ENCODE peak calls at places on chromosomes 4 and X, in eight cellular contexts. L is GM23338, N is fibroblast of lung, D is nephron progenitor cell, I is heart right ventricle, W is foreskin fibroblast, G is IMR-90, U is GM10248. B is an unnamed sample.
A peak's percentile ranks its signal among the peaks of the same experiment; 100 is the strongest.

GRCh38 chrX:108224218-108224617 is 132.6 kb downstream of the ATG4A start:
- DNase-seq in L (no peak), N (no peak), D (no peak), I (no peak), W (peak; percentile 27), G (no peak), U (no peak), B (no peak)

GRCh38 chrX:40806511-40807220 is 71.3 kb upstream of the MED14 start:
- DNase-seq in L (no peak), N (peak; percentile 58), D (no peak), I (no peak), W (peak; percentile 7), G (no peak), U (no peak), B (no peak)

GRCh38 chrX:18873189-18873791 is 110.6 kb downstream of the PHKA2 start:
- DNase-seq in L (no peak), N (peak; percentile 76), D (no peak), I (no peak), W (peak; percentile 73), G (peak; percentile 61), U (no peak), B (no peak)

GRCh38 chr4:164307262-164307661 is 446.7 kb upstream of the SMIM31 start:
- DNase-seq in L (peak; percentile 3), N (no peak), D (no peak), I (no peak), W (no peak), G (no peak), U (no peak), B (no peak)

GRCh38 chrX:23792861-23793553 is 10.0 kb downstream of the SAT1 start:
- DNase-seq in L (no peak), N (no peak), D (peak; percentile 18), I (no peak), W (no peak), G (no peak), U (no peak), B (no peak)

GRCh38 chrX:42491145-42491907 is 286.6 kb downstream of the PPP1R2C start:
- DNase-seq in L (no peak), N (no peak), D (no peak), I (no peak), W (no peak), G (no peak), U (no peak), B (no peak)

GRCh38 chrX:2694868-2695267 is 3.8 kb downstream of the CD99 start:
- DNase-seq in L (no peak), N (no peak), D (no peak), I (no peak), W (peak; percentile 36), G (no peak), U (no peak), B (no peak)

GRCh38 chr4:87901426-87901825 is 68.7 kb downstream of the MEPE start:
- DNase-seq in L (no peak), N (peak; percentile 18), D (no peak), I (no peak), W (peak; percentile 58), G (no peak), U (no peak), B (no peak)

GRCh38 chr4:75698162-75698962 is 25.2 kb upstream of the G3BP2 start:
- DNase-seq in L (peak; percentile 60), N (no peak), D (no peak), I (no peak), W (no peak), G (no peak), U (peak; percentile 63), B (no peak)

GRCh38 chr4:41611881-41612871 is 74.2 kb downstream of the LIMCH1 start:
- DNase-seq in L (peak; percentile 68), N (peak; percentile 89), D (peak; percentile 38), I (peak; percentile 64), W (peak; percentile 63), G (peak; percentile 8), U (no peak), B (no peak)

GRCh38 chr4:123666486-123666885 is 269.9 kb downstream of the SPRY1 start:
- DNase-seq in L (no peak), N (no peak), D (no peak), I (no peak), W (no peak), G (no peak), U (no peak), B (no peak)

GRCh38 chr4:123659759-123660158 is 263.2 kb downstream of the SPRY1 start:
- DNase-seq in L (peak; percentile 68), N (no peak), D (no peak), I (no peak), W (peak; percentile 28), G (no peak), U (no peak), B (no peak)

GRCh38 chr4:123662827-123663226 is 266.2 kb downstream of the SPRY1 start:
- DNase-seq in L (no peak), N (no peak), D (no peak), I (no peak), W (no peak), G (no peak), U (no peak), B (no peak)

GRCh38 chr4:123659262-123659661 is 262.7 kb downstream of the SPRY1 start:
- DNase-seq in L (no peak), N (no peak), D (no peak), I (no peak), W (no peak), G (no peak), U (no peak), B (no peak)

DNA sequence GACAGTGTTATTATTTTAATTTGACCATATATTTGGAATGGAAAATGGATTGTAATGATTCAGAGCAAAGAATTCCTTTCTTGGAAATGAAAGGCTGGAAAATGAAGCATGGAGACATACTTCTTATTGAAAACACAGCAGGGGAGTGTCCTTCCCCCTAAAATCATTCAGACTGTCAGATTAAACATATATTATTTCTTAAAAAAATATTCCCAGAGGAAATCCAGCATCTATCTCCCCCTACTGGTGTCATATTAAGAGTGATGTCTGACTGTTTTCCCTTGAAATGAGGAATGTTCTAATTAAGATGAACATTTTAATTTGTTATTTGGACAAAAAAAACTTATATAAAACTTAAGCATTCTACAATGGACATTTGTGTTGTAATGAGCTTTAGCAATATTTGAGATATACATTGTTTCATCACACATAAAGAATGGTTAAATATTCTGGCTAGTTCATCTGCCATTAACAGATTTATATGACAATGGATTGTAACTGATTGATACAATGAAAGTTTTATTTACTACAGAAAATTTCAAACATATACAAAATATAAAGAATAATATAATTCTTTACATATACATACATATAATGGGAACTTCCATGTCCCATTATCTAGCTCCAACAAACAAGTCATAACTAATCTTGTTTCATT is 264.6 kb downstream of the SPRY1 start:
- DNase-seq in L (peak; percentile 32), N (peak; percentile 26), D (no peak), I (no peak), W (peak; percentile 51), G (peak; percentile 33), U (no peak), B (no peak)
- TF ChIP-seq CTCF in L (peak; percentile 69), N (peak; percentile 31), D (peak; percentile 24), I (peak; percentile 70), W (peak; percentile 38), G (peak; percentile 64), U (no peak), B (peak; percentile 53)

DNA sequence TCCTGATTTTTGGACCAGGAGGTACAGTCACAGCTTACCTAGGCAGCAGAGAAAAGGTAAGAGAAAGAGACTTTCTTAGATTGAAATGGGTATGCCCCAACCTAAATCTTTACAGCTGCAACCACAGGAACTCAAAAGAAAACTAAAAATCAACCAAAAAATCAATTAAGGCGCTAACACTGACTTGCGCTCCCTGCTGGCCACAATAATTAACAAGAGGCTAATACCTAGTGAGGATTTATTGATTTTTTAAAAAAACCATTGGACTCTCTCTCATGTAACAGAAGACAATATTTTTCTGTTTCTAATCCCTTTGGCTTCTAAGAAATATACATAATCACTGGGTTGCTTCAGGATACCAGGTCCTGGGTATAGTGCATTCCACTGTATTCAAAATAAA is 153.9 kb upstream of the TENM3 start:
- DNase-seq in L (peak; percentile 72), N (no peak), D (peak; percentile 11), I (no peak), W (peak; percentile 28), G (no peak), U (no peak), B (no peak)
- TF ChIP-seq CTCF in L (peak; percentile 88), N (no peak), D (peak; percentile 24), I (no peak), W (no peak), G (no peak), U (peak; percentile 22), B (no peak)

DNA sequence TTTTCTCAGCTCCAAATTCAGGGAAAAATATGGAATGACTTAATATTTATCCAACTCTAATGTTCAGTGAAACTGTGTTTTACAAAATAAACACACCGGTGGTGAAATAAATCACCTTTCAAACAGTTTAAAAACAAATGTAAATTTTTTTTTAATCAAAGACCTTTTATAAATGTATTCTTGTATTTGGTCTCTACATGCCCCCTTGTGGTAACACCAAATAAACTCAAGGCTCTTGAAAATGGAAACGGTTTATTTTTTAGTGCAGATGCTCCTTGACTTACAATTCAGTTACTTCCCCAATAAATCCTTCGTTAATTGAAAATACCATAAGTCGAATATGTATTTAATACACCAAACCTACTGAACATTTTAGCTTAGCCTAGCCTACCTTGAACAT is 45.9 kb upstream of the ITM2A start:
- DNase-seq in L (peak; percentile 29), N (no peak), D (no peak), I (no peak), W (peak; percentile 24), G (peak; percentile 1), U (peak; percentile 4), B (no peak)
- TF ChIP-seq CTCF in L (peak; percentile 59), N (no peak), D (peak; percentile 38), I (peak; percentile 53), W (peak; percentile 26), G (peak; percentile 34), U (peak; percentile 30), B (peak; percentile 38)

GRCh38 chrX:38304010-38304409 is 23.3 kb downstream of the RPGR start:
- DNase-seq in L (peak; percentile 55), N (no peak), D (no peak), I (no peak), W (no peak), G (peak; percentile 7), U (no peak), B (no peak)
- TF ChIP-seq CTCF in L (peak; percentile 44), N (no peak), D (peak; percentile 40), I (peak; percentile 14), W (peak; percentile 21), G (peak; percentile 28), U (no peak), B (peak; percentile 11)

GRCh38 chrX:54865208-54865607 is 55.4 kb upstream of the TRO start:
- DNase-seq in L (no peak), N (no peak), D (no peak), I (no peak), W (no peak), G (no peak), U (no peak), B (no peak)

GRCh38 chrX:54866606-54867005 is 54.0 kb upstream of the TRO start:
- DNase-seq in L (no peak), N (no peak), D (no peak), I (no peak), W (no peak), G (no peak), U (no peak), B (no peak)
- TF ChIP-seq CTCF in L (no peak), N (no peak), D (no peak), I (no peak), W (no peak), G (no peak), U (no peak), B (no peak)

GRCh38 chr4:54384563-54384962 is 155.5 kb downstream of the PDGFRA start:
- DNase-seq in L (peak; percentile 31), N (peak; percentile 23), D (no peak), I (peak; percentile 24), W (peak; percentile 77), G (peak; percentile 39), U (no peak), B (no peak)
- TF ChIP-seq CTCF in L (peak; percentile 39), N (peak; percentile 38), D (no peak), I (peak; percentile 52), W (peak; percentile 68), G (peak; percentile 44), U (peak; percentile 20), B (peak; percentile 43)

B was measured in AG09319.